ENCODE peak calls at places on chromosomes 13 and 19, in five cellular contexts. S is stimulated activated naive CD8-positive, alpha-beta T cell treated with anti-CD3 and anti-CD28 coated beads, Interleukin-15, amount 100 ng/mL, for 72 hours; I is T-cell; Q is smooth muscle cell of the brain vasculature; D is stimulated activated CD4-positive, alpha-beta T cell treated with anti-CD3 and anti-CD28 coated beads, TNF-alpha, amount 100 ng/mL, for 48 hours. A is an unnamed sample.

GRCh38 chr19:2537544-2537943 is 61.6 kb downstream of the GADD45B start:
- DNase-seq in D (no peak), S (no peak), I (no peak), Q (no peak), A (no peak)

GRCh38 chr19:58417071-58417470 is 8.6 kb downstream of the ZNF584 start:
- DNase-seq in D (no peak), Q (no peak), S (no peak), I (no peak), A (no peak)

GRCh38 chr13:28684257-28684656 is 25.3 kb downstream of the POMP start:
- DNase-seq in I (no peak), D (no peak), Q (no peak), S (no peak), A (no peak)

GRCh38 chr19:51687791-51688664 is 5.1 kb upstream of the SPACA6 start:
- DNase-seq in D (no peak), S (no peak), Q (no peak), I (no peak), A (no peak)

GRCh38 chr19:5183616-5184015 is 157.0 kb downstream of the PTPRS start:
- DNase-seq in D (no peak), S (no peak), Q (no peak), I (no peak), A (no peak)

GRCh38 chr13:72004975-72005374 is 138.0 kb upstream of the DACH1 start:
- DNase-seq in I (no peak), Q (peak), S (no peak), D (no peak), A (no peak)

GRCh38 chr19:29509456-29509855 is 16.3 kb upstream of the VSTM2B start:
- DNase-seq in S (no peak), D (no peak), Q (no peak), I (no peak), A (no peak)

GRCh38 chr19:6925801-6926751 is 38.7 kb downstream of the ADGRE1 start:
- DNase-seq in D (no peak), Q (no peak), I (peak), S (peak), A (no peak)

GRCh38 chr13:25988655-25989054 is 63.2 kb downstream of the SHISA2 start:
- DNase-seq in I (no peak), D (no peak), Q (no peak), S (no peak), A (no peak)

GRCh38 chr13:46146898-46147297 is 35.1 kb downstream of the LCP1 start:
- DNase-seq in S (no peak), I (no peak), D (no peak), Q (no peak), A (no peak)